ENCODE peak calls at places on chromosomes 7 and 10, in four cellular contexts. U is T-helper 1 cell, D is astrocyte of the spinal cord, V is GM04503. A is an unnamed sample.

GRCh38 chr10:13857465-13857864 is 270.7 kb downstream of the PRPF18 start:
- DNase-seq in V (no peak), D (no peak), U (no peak), A (no peak)

GRCh38 chr10:78566216-78567135 is 502.3 kb upstream of the ZMIZ1 start:
- DNase-seq in D (no peak), U (no peak), V (no peak), A (no peak)

GRCh38 chr10:6082496-6083395 is 6.1 kb upstream of the RBM17 start:
- DNase-seq in U (no peak), D (no peak), V (no peak), A (peak)

GRCh38 chr7:131066635-131067034 is 261.0 kb upstream of the MKLN1 start:
- DNase-seq in V (no peak), D (peak), U (no peak), A (no peak)

GRCh38 chr7:44637788-44638594 is 31.6 kb downstream of the OGDH start:
- DNase-seq in V (peak), U (peak), D (peak), A (no peak)

GRCh38 chr7:69804962-69805361 is 206.7 kb downstream of the AUTS2 start:
- DNase-seq in V (no peak), U (no peak), D (no peak), A (no peak)

GRCh38 chr10:37684765-37685164 is 172.6 kb downstream of the ZNF248 start:
- DNase-seq in V (no peak), D (no peak), U (no peak), A (no peak)

GRCh38 chr7:128008141-128008540 is 23.1 kb downstream of the LRRC4 start:
- DNase-seq in V (no peak), D (no peak), U (no peak), A (no peak)

GRCh38 chr7:158275711-158276413 is 311.8 kb downstream of the PTPRN2 start:
- DNase-seq in V (no peak), D (no peak), U (no peak), A (no peak)

A was measured in stimulated activated effector memory CD8-positive, alpha-beta T cell treated with anti-CD3 and anti-CD28 coated beads, Interleukin-12 subunit alpha, Interleukin-12 subunit beta, amount 100 ng/mL, for 72 hours.